ENCODE peak calls at places on chromosomes 5 and 9, in seven cellular contexts. R is bronchial epithelial cell, P is lower leg skin, W is right atrium auricular region, Z is HFF-Myc, L is GM10248, J is WTC11. U is an unnamed sample.

GRCh38 chr5:78746990-78747389 is 98.4 kb upstream of the LHFPL2 start:
- DNase-seq in R (no peak), P (no peak), W (no peak), Z (no peak), L (no peak), J (peak; percentile 33), U (no peak)

GRCh38 chr5:33241826-33242225 is 198.9 kb upstream of the TARS1 start:
- DNase-seq in R (no peak), P (no peak), W (no peak), Z (no peak), L (peak; percentile 27), J (no peak), U (no peak)

GRCh38 chr5:8954801-8955200 is 591.1 kb downstream of the SEMA5A start:
- DNase-seq in R (no peak), P (no peak), W (no peak), Z (no peak), L (no peak), J (no peak), U (no peak)

GRCh38 chr5:158543539-158544387 is 556.0 kb downstream of the EBF1 start:
- DNase-seq in R (no peak), P (no peak), W (no peak), Z (no peak), L (no peak), J (no peak), U (no peak)

GRCh38 chr5:165029471-165029870 is 1524.1 kb downstream of the MAT2B start:
- DNase-seq in R (no peak), P (peak; percentile 17), W (no peak), Z (no peak), L (no peak), J (peak; percentile 44), U (no peak)

GRCh38 chr5:77847814-77848290 is 71.7 kb upstream of the TBCA start:
- DNase-seq in R (no peak), P (no peak), W (no peak), Z (no peak), L (no peak), J (peak; percentile 74), U (no peak)

GRCh38 chr5:76874088-76874581 is 24.3 kb downstream of the S100Z start:
- DNase-seq in R (no peak), P (no peak), W (no peak), Z (no peak), L (peak; percentile 42), J (no peak), U (no peak)

GRCh38 chr5:33319841-33320240 is 120.9 kb upstream of the TARS1 start:
- DNase-seq in R (no peak), P (no peak), W (no peak), Z (no peak), L (no peak), J (no peak), U (no peak)

GRCh38 chr9:18384066-18384465 is 89.9 kb upstream of the ADAMTSL1 start:
- DNase-seq in R (no peak), P (no peak), W (no peak), Z (no peak), L (no peak), J (no peak), U (no peak)

GRCh38 chr9:128495804-128496417 is 8.6 kb upstream of the GLE1 start:
- DNase-seq in R (peak; percentile 6), P (no peak), W (no peak), Z (no peak), L (no peak), J (peak; percentile 20), U (no peak)

GRCh38 chr9:93576296-93577044 is at the start of gene PHF2:
- DNase-seq in R (no peak), P (no peak), W (peak; percentile 52), Z (no peak), L (peak; percentile 64), J (no peak), U (peak; percentile 59)

GRCh38 chr5:126139086-126139485 is 284.1 kb upstream of the GRAMD2B start:
- DNase-seq in R (no peak), P (no peak), W (no peak), Z (no peak), L (no peak), J (no peak), U (no peak)

GRCh38 chr9:126724226-126724625 is 80.6 kb upstream of the ZBTB43 start:
- DNase-seq in R (no peak), P (no peak), W (no peak), Z (no peak), L (no peak), J (no peak), U (no peak)

GRCh38 chr9:15873573-15874177 is 320.8 kb downstream of the CCDC171 start:
- DNase-seq in R (peak; percentile 50), P (no peak), W (no peak), Z (peak; percentile 43), L (peak; percentile 7), J (no peak), U (no peak)

GRCh38 chr5:142888469-142889085 is 118.4 kb downstream of the ARHGAP26 start:
- DNase-seq in R (peak; percentile 51), P (no peak), W (no peak), Z (no peak), L (peak; percentile 44), J (no peak), U (no peak)

GRCh38 chr9:6816581-6816980 is 58.8 kb downstream of the KDM4C start:
- DNase-seq in R (no peak), P (no peak), W (no peak), Z (no peak), L (no peak), J (no peak), U (no peak)

GRCh38 chr9:6819112-6819511 is 61.3 kb downstream of the KDM4C start:
- DNase-seq in R (no peak), P (no peak), W (no peak), Z (no peak), L (no peak), J (no peak), U (no peak)

GRCh38 chr9:6822696-6823095 is 64.9 kb downstream of the KDM4C start:
- DNase-seq in R (no peak), P (no peak), W (no peak), Z (no peak), L (no peak), J (no peak), U (no peak)

DNA sequence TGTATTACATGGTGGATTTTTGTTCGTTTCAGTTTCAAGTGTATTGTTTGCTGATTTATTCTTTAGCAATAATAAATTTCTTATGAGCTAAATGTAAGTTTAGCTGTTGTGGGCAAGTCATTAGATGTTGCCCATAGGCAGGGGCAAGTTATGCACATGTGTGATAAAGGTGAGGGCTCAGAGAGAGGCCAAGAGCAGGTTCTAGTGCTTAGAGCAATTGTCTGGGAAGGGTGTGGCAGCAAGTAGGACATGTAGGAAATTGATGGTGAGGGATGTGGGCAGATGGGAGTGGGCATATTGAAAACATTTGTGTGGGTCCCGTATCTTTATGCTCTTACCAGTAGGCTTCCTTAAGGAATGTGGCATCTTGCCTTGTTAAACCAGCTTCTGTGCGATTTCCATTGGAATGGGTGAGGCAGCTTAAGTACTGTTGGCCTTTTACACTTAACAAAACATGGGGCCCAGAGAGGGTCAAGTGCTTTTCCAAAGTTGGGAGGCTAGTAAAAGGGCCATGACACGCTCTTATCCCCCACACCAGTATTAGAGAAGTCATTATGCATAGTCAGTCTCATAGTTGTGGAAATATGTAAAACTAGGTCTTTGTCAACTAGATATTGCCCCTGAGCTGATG is 60.6 kb downstream of the KDM4C start:
- DNase-seq in R (no peak), P (no peak), W (no peak), Z (no peak), L (no peak), J (no peak), U (no peak)
- TF ChIP-seq CTCF in R (no peak), P (no peak), W (no peak), Z (no peak), L (no peak), J (no peak), U (no peak)

GRCh38 chr5:67163863-67164595 is 32.6 kb downstream of the CD180 start:
- DNase-seq in R (no peak), P (no peak), W (no peak), Z (no peak), L (no peak), J (no peak), U (no peak)

GRCh38 chr5:67163231-67163756 is 33.3 kb downstream of the CD180 start:
- DNase-seq in R (no peak), P (no peak), W (no peak), Z (no peak), L (no peak), J (peak; percentile 31), U (no peak)

GRCh38 chr5:67166460-67166871 is 30.1 kb downstream of the CD180 start:
- DNase-seq in R (no peak), P (no peak), W (peak; percentile 76), Z (no peak), L (peak; percentile 47), J (no peak), U (peak; percentile 78)

GRCh38 chr5:67165524-67166459 is 30.8 kb downstream of the CD180 start:
- DNase-seq in R (peak; percentile 54), P (peak; percentile 73), W (peak; percentile 92), Z (no peak), L (peak; percentile 89), J (peak; percentile 88), U (peak; percentile 84)

DNA sequence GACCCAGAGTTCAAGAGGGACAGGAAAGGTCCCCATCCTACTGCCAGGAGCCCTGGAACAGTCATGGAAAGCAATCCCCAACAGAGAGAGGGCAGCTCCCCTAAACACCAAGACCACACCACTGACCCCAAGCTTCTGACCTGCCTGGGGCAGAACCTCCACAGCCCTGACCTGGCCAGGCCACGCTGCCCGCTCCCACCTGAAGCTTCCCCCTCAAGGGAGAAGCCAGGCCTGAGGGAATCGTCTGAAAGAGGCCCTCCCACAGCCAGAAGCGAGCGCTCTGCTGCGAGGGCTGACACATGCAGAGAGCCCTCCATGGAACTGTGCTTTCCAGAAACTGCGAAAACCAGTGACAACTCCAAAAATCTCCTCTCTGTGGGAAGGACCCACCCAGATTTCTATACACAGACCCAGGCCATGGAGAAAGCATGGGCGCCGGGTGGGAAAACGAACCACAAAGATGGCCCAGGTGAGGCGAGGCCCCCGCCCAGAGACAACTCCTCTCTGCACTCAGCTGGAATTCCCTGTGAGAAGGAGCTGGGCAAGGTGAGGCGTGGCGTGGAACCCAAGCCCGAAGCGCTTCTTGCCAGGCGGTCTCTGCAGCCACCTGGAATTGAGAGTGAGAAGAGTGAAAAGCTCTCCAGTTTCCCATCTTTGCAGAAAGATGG is 31.6 kb downstream of the CD180 start:
- DNase-seq in R (no peak), P (no peak), W (no peak), Z (no peak), L (no peak), J (no peak), U (no peak)
- TF ChIP-seq CTCF in R (no peak), P (no peak), W (no peak), Z (no peak), L (no peak), J (no peak), U (no peak)

DNA sequence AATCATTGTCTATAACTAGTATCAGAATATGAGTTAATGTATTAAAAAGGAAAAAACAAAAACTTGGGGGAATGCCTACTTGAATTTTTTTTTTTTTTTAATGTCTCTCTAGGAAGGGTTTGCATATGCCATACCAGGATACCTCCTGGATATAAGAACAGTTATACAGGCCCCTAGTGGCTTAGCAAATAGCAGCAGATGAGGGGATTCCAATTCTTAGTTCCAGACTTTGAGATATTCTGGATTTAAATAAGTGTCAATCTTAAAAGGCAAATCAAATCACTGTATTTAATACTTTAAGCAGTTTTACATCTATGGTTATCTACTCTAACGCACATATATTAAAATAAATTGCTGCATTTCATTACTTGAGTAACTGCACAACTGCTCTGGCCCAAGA is 1055.5 kb upstream of the DMAC1 start:
- DNase-seq in R (peak; percentile 30), P (no peak), W (no peak), Z (no peak), L (no peak), J (no peak), U (no peak)
- TF ChIP-seq CTCF in R (no peak), P (no peak), W (no peak), Z (no peak), L (no peak), J (no peak), U (no peak)

GRCh38 chr9:97502984-97503861 is 1.8 kb downstream of the TMOD1 start:
- DNase-seq in R (no peak), P (no peak), W (no peak), Z (no peak), L (no peak), J (peak; percentile 28), U (no peak)
- TF ChIP-seq CTCF in R (no peak), P (no peak), W (peak; percentile 30), Z (no peak), L (peak; percentile 25), J (no peak), U (no peak)

U was measured in coronary artery.